ENCODE peak calls at places on chromosomes 7 and 10, in four cellular contexts. One of them, this sample, is unnamed.

GRCh38 chr10:109940553-109940952 is 17.2 kb upstream of the XPNPEP1 start:
- DNase-seq in adrenal gland: no peak
- DNase-seq in effector memory CD4-positive, alpha-beta T cell: no peak
- DNase-seq in psoas muscle: no peak
- DNase-seq in this sample: no peak

GRCh38 chr10:51691135-51691534 is 8.3 kb downstream of the CSTF2T start:
- DNase-seq in adrenal gland: peak; percentile 39
- DNase-seq in effector memory CD4-positive, alpha-beta T cell: no peak
- DNase-seq in psoas muscle: no peak
- DNase-seq in this sample: no peak

GRCh38 chr10:11532329-11532728 is 79.1 kb downstream of the USP6NL start:
- DNase-seq in adrenal gland: no peak
- DNase-seq in psoas muscle: no peak
- DNase-seq in effector memory CD4-positive, alpha-beta T cell: no peak
- DNase-seq in this sample: no peak

GRCh38 chr7:44275829-44276570 is 49.4 kb downstream of the CAMK2B start:
- DNase-seq in effector memory CD4-positive, alpha-beta T cell: no peak
- DNase-seq in psoas muscle: peak; percentile 10
- DNase-seq in adrenal gland: no peak
- DNase-seq in this sample: peak; percentile 99

GRCh38 chr10:89502556-89502955 is 32.8 kb downstream of the SLC16A12 start:
- DNase-seq in effector memory CD4-positive, alpha-beta T cell: no peak
- DNase-seq in psoas muscle: no peak
- DNase-seq in adrenal gland: no peak
- DNase-seq in this sample: no peak

GRCh38 chr7:47968852-47969774 is 10.3 kb downstream of the HUS1 start:
- DNase-seq in effector memory CD4-positive, alpha-beta T cell: no peak
- DNase-seq in adrenal gland: peak; percentile 63
- DNase-seq in psoas muscle: peak; percentile 31
- DNase-seq in this sample: peak; percentile 88

GRCh38 chr7:68014031-68014774 is 1017.6 kb downstream of the TYW1 start:
- DNase-seq in adrenal gland: no peak
- DNase-seq in psoas muscle: no peak
- DNase-seq in effector memory CD4-positive, alpha-beta T cell: no peak
- DNase-seq in this sample: no peak

GRCh38 chr10:48935141-48935540 is 4.5 kb downstream of the LRRC18 start:
- DNase-seq in effector memory CD4-positive, alpha-beta T cell: no peak
- DNase-seq in psoas muscle: no peak
- DNase-seq in adrenal gland: no peak
- DNase-seq in this sample: peak; percentile 53

GRCh38 chr7:71868797-71869196 is 543.3 kb downstream of the CALN1 start:
- DNase-seq in adrenal gland: no peak
- DNase-seq in psoas muscle: no peak
- DNase-seq in effector memory CD4-positive, alpha-beta T cell: no peak
- DNase-seq in this sample: no peak

GRCh38 chr7:158959021-158959717 is 102.8 kb downstream of the DYNC2I1 start:
- DNase-seq in effector memory CD4-positive, alpha-beta T cell: no peak
- DNase-seq in adrenal gland: no peak
- DNase-seq in psoas muscle: no peak
- DNase-seq in this sample: peak; percentile 56

GRCh38 chr7:158957507-158957900 is 101.1 kb downstream of the DYNC2I1 start:
- DNase-seq in psoas muscle: no peak
- DNase-seq in effector memory CD4-positive, alpha-beta T cell: no peak
- DNase-seq in adrenal gland: no peak
- DNase-seq in this sample: no peak

GRCh38 chr7:158958618-158959017 is 102.3 kb downstream of the DYNC2I1 start:
- DNase-seq in adrenal gland: no peak
- DNase-seq in effector memory CD4-positive, alpha-beta T cell: no peak
- DNase-seq in psoas muscle: no peak
- DNase-seq in this sample: no peak

GRCh38 chr7:158956805-158957506 is 100.6 kb downstream of the DYNC2I1 start:
- DNase-seq in psoas muscle: no peak
- DNase-seq in effector memory CD4-positive, alpha-beta T cell: no peak
- DNase-seq in adrenal gland: no peak
- DNase-seq in this sample: no peak

DNA sequence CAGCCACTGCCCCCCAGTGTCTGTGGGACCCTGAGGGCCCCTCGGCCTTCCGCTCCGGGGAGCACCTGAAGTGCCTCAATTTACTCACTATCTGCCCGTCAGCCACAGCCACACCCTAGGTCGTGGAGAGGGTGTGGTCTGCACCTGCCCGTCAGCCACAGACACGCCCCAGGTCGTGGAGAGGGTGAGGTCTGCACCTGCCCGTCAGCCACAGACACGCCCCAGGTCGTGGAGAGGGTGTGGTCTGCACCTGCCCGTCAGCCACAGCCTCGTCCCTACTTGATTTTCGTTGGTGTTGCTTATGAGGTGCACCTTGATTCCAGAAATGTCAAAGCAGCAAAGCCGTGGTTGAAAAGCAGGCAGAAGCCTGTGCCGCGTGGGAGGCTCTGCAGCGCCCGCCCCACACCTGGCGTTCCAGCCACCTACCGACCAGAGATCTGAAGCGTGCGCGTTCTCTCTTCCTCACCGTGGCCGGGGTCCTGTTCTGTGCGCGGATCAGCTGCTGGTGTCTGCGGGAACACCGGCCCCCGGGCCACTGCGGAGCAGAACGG is 101.6 kb downstream of the DYNC2I1 start:
- DNase-seq in psoas muscle: no peak
- DNase-seq in effector memory CD4-positive, alpha-beta T cell: peak; percentile 8
- DNase-seq in adrenal gland: no peak
- DNase-seq in this sample: peak; percentile 88
- H3K4me3 ChIP-seq in psoas muscle: no peak overlapping the region
- H3K4me3 ChIP-seq in effector memory CD4-positive, alpha-beta T cell: peak overlapping the region; percentile 51
- H3K4me3 ChIP-seq in adrenal gland: no peak overlapping the region
- H3K4me3 ChIP-seq in this sample: no peak overlapping the region

GRCh38 chr10:132711618-132712051 is 74.3 kb downstream of the NKX6-2 start:
- DNase-seq in effector memory CD4-positive, alpha-beta T cell: no peak
- DNase-seq in psoas muscle: no peak
- DNase-seq in adrenal gland: no peak
- DNase-seq in this sample: no peak
- H3K36me3 ChIP-seq in effector memory CD4-positive, alpha-beta T cell: peaks cover 11% of the 10 kb centered on the region
- H3K36me3 ChIP-seq in psoas muscle: no peaks in the 10 kb centered on the region
- H3K36me3 ChIP-seq in adrenal gland: no peaks in the 10 kb centered on the region
- H3K36me3 ChIP-seq in this sample: no peaks in the 10 kb centered on the region

DNA sequence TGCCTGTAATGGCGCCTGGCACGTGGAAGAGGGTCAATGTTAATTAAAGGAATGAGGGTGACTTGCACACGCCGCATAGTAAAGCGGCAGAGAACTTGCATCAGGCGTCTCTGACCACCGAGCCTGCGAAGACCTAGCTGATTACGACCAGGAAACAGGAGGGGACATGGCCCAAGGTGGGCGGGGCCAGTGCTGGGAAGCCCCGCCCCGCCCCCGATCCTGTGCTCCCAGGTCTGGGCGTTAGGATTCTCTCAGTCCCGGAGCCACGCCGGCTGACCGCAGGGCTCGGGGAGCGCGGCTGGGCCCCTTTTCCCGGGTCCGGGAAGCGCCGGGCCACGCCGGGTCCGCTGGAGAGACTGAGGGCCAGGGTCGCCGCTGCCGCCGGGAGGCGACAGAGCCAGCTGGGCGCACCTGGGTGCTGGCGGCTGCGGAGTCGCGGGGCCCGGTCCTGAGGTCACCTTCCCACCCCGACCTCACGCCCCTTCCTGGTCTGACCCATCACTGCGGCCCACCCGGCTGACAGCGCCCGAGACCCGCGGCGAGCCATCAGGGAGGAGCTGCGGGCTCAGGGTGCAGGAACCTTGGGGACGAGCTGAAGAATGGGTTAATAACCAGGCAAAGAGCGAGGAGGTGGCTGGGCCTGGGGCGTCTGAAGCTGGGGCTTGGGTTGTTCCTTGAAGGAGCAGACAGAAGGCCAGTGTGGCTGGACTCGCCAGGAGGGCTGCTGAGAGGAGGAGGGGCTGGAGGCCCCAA is 23.0 kb upstream of the GRID1 start:
- DNase-seq in psoas muscle: peak; percentile 28
- DNase-seq in adrenal gland: peak; percentile 49
- DNase-seq in effector memory CD4-positive, alpha-beta T cell: no peak
- DNase-seq in this sample: peak; percentile 97
- H3K27me3 ChIP-seq in psoas muscle: no peaks in the 10 kb centered on the region
- H3K27me3 ChIP-seq in adrenal gland: peaks cover 14% of the 10 kb centered on the region
- H3K27me3 ChIP-seq in effector memory CD4-positive, alpha-beta T cell: peaks cover 6% of the 10 kb centered on the region
- H3K27me3 ChIP-seq in this sample: peaks cover 24% of the 10 kb centered on the region

DNA sequence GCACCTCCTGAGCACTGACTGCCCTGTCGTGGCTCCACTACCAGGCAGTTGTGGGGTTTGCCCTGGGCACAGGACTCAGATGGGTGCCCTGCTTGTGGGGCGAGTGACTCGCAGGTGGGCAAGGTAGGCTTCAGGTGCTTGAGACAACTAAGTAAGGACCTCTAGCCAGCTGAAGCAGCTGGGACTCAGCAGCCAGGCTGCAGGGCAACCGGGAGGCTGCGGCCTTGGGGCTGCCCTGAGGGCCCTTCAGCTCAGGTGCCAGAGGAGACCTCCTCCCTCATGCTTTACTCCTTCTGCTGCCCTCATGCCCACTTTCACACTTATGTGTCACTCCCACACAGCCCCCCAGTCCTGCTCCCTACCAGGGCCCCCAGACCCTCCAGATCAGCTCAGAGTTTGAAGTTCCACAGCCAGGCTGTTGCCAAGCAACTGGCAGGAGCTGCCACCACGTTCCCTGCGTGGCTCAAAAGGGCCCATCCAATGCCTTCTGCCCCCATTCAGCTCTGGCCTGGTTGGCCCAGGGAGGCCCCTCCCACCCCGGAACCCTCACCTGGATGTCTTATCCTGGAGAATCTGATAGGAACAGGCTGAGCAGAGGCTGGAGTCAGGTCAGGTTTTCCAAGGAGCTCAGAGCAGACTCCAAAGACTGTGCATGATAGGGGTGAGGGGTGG is 10.0 kb downstream of the TLX1 start:
- DNase-seq in adrenal gland: no peak
- DNase-seq in psoas muscle: no peak
- DNase-seq in effector memory CD4-positive, alpha-beta T cell: no peak
- DNase-seq in this sample: peak; percentile 49
- H3K4me3 ChIP-seq in adrenal gland: no peak overlapping the region
- H3K4me3 ChIP-seq in psoas muscle: no peak overlapping the region
- H3K4me3 ChIP-seq in effector memory CD4-positive, alpha-beta T cell: no peak overlapping the region
- H3K4me3 ChIP-seq in this sample: no peak overlapping the region

GRCh38 chr10:3774018-3774813 is 10.8 kb downstream of the KLF6 start:
- DNase-seq in adrenal gland: no peak
- DNase-seq in psoas muscle: no peak
- DNase-seq in effector memory CD4-positive, alpha-beta T cell: no peak
- DNase-seq in this sample: no peak

GRCh38 chr10:3775671-3776551 is 9.1 kb downstream of the KLF6 start:
- DNase-seq in psoas muscle: no peak
- DNase-seq in effector memory CD4-positive, alpha-beta T cell: no peak
- DNase-seq in adrenal gland: no peak
- DNase-seq in this sample: peak; percentile 69

GRCh38 chr10:3773465-3774017 is 11.5 kb downstream of the KLF6 start:
- DNase-seq in adrenal gland: no peak
- DNase-seq in effector memory CD4-positive, alpha-beta T cell: no peak
- DNase-seq in psoas muscle: no peak
- DNase-seq in this sample: no peak

GRCh38 chr10:3776796-3777571 is 8.0 kb downstream of the KLF6 start:
- DNase-seq in psoas muscle: peak; percentile 40
- DNase-seq in effector memory CD4-positive, alpha-beta T cell: peak; percentile 55
- DNase-seq in adrenal gland: no peak
- DNase-seq in this sample: no peak

GRCh38 chr10:3774814-3775670 is 10.0 kb downstream of the KLF6 start:
- DNase-seq in effector memory CD4-positive, alpha-beta T cell: no peak
- DNase-seq in psoas muscle: peak; percentile 39
- DNase-seq in adrenal gland: no peak
- DNase-seq in this sample: no peak
- H3K36me3 ChIP-seq in effector memory CD4-positive, alpha-beta T cell: peaks cover 27% of the 10 kb centered on the region
- H3K36me3 ChIP-seq in psoas muscle: no peaks in the 10 kb centered on the region
- H3K36me3 ChIP-seq in adrenal gland: no peaks in the 10 kb centered on the region
- H3K36me3 ChIP-seq in this sample: peaks cover 9% of the 10 kb centered on the region

GRCh38 chr10:71068811-71069411 is 143.5 kb upstream of the UNC5B start:
- DNase-seq in adrenal gland: peak; percentile 30
- DNase-seq in psoas muscle: peak; percentile 57
- DNase-seq in effector memory CD4-positive, alpha-beta T cell: no peak
- DNase-seq in this sample: peak; percentile 66

GRCh38 chr10:71072146-71072819 is 140.1 kb upstream of the UNC5B start:
- DNase-seq in psoas muscle: no peak
- DNase-seq in effector memory CD4-positive, alpha-beta T cell: no peak
- DNase-seq in adrenal gland: no peak
- DNase-seq in this sample: no peak

GRCh38 chr10:71069909-71070666 is 142.3 kb upstream of the UNC5B start:
- DNase-seq in psoas muscle: no peak
- DNase-seq in effector memory CD4-positive, alpha-beta T cell: no peak
- DNase-seq in adrenal gland: peak; percentile 33
- DNase-seq in this sample: no peak

GRCh38 chr10:71072820-71073205 is 139.6 kb upstream of the UNC5B start:
- DNase-seq in effector memory CD4-positive, alpha-beta T cell: no peak
- DNase-seq in adrenal gland: no peak
- DNase-seq in psoas muscle: no peak
- DNase-seq in this sample: no peak

DNA sequence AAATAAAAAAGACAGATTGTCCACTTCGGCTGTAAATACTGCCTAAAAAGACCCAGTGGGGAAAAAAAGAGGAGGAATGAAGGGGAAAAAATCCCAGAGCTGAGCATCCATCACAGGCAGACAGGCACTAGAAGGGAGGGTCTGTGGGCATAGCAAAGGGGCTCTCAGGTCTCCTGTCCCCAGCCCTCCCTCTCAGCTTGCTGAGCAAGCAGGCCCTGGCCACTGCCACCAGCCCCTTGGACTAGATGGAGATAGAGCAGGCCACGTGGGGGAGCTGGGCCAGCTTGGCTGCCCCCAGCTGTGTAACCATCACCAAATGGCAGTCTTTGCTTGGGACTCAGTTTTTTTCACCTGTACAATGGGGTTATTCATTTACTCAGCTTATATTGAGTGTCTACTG is 141.6 kb upstream of the UNC5B start:
- DNase-seq in psoas muscle: no peak
- DNase-seq in effector memory CD4-positive, alpha-beta T cell: no peak
- DNase-seq in adrenal gland: no peak
- DNase-seq in this sample: no peak
- H3K27me3 ChIP-seq in psoas muscle: no peaks in the 10 kb centered on the region
- H3K27me3 ChIP-seq in effector memory CD4-positive, alpha-beta T cell: no peaks in the 10 kb centered on the region
- H3K27me3 ChIP-seq in adrenal gland: no peaks in the 10 kb centered on the region
- H3K27me3 ChIP-seq in this sample: no peaks in the 10 kb centered on the region

This sample was measured in H7.